ENCODE peak calls at places on chromosomes 16 and 17, in four cellular contexts. O is stimulated activated CD4-positive, alpha-beta T cell treated with anti-CD3 and anti-CD28 coated beads, Interleukin-1b, Interleukin-23, amount 100 ng/mL, for 4 hours; I is Daoy; B is stomach. L is an unnamed sample.

GRCh38 chr16:56970934-56971767 is 9.4 kb downstream of the CETP start:
- DNase-seq in O (no peak), I (no peak), B (no peak), L (no peak)

GRCh38 chr17:73901661-73902415 is 257.6 kb upstream of the SDK2 start:
- DNase-seq in O (peak), B (peak), I (peak), L (peak)

GRCh38 chr16:30006659-30007377 is 4.0 kb downstream of the DOC2A start:
- DNase-seq in B (no peak), I (no peak), O (no peak), L (no peak)

GRCh38 chr16:75203667-75204409 is 3.1 kb downstream of the CTRB2 start:
- DNase-seq in O (no peak), I (no peak), B (no peak), L (no peak)

GRCh38 chr17:43832976-43833829 is at the start of gene MPP3:
- DNase-seq in I (peak), O (peak), B (peak), L (peak)

GRCh38 chr17:67520282-67520906 is 143.3 kb downstream of the PITPNC1 start:
- DNase-seq in I (no peak), O (no peak), B (no peak), L (no peak)

GRCh38 chr16:69669577-69669976 is 56.8 kb downstream of the NQO1 start:
- DNase-seq in O (no peak), B (no peak), I (no peak), L (no peak)

GRCh38 chr16:11105038-11105903 is 150.7 kb downstream of the SOCS1 start:
- DNase-seq in O (no peak), B (no peak), I (peak), L (no peak)

GRCh38 chr17:5164465-5164864 is 27.2 kb downstream of the ZNF594 start:
- DNase-seq in B (no peak), I (no peak), O (no peak), L (no peak)

GRCh38 chr17:55063857-55064485 is 95.4 kb downstream of the STXBP4 start:
- DNase-seq in B (no peak), I (no peak), O (no peak), L (no peak)

GRCh38 chr16:89326721-89327120 is 109.2 kb downstream of the ZNF778 start:
- DNase-seq in I (no peak), O (no peak), B (no peak), L (no peak)

GRCh38 chr17:49946964-49947584 is 21.9 kb upstream of the DLX4 start:
- DNase-seq in O (no peak), I (no peak), B (no peak), L (no peak)

L was measured in SW480.